ENCODE peak calls at places on chromosomes 12 and 14, in six cellular contexts. Y, S, V, Z, L and N are unnamed samples.

GRCh38 chr12:70757830-70758493 is 120.7 kb upstream of the PTPRB start:
- DNase-seq in S (no peak), Z (no peak), L (no peak), Y (no peak), V (no peak), N (no peak)

GRCh38 chr14:92513966-92514843 is 624 bp downstream of the RIN3 start:
- DNase-seq in L (peak; percentile 28), S (peak; percentile 43), Y (no peak), Z (peak; percentile 40), V (no peak), N (peak; percentile 28)

GRCh38 chr12:41514050-41514449 is 325.9 kb downstream of the PDZRN4 start:
- DNase-seq in Y (no peak), Z (no peak), L (no peak), S (no peak), V (no peak), N (no peak)

GRCh38 chr14:73180385-73180805 is 44.1 kb downstream of the PSEN1 start:
- DNase-seq in Z (no peak), L (peak; percentile 47), V (no peak), Y (no peak), S (no peak), N (no peak)

GRCh38 chr14:73751157-73751691 is 37.0 kb upstream of the PNMA1 start:
- DNase-seq in S (no peak), Y (no peak), V (no peak), L (no peak), Z (no peak), N (no peak)

GRCh38 chr14:73227812-73228781 is 9.2 kb upstream of the PAPLN start:
- DNase-seq in L (peak; percentile 92), S (no peak), Y (no peak), Z (no peak), V (peak; percentile 30), N (no peak)

GRCh38 chr12:45130881-45131281 is 80.0 kb upstream of the DBX2 start:
- DNase-seq in Z (peak; percentile 44), L (peak; percentile 77), V (peak; percentile 33), Y (no peak), S (peak; percentile 12), N (peak; percentile 35)

GRCh38 chr14:66224492-66225178 is 261.5 kb upstream of the CCDC196 start:
- DNase-seq in Z (no peak), Y (no peak), V (no peak), L (no peak), S (no peak), N (no peak)

GRCh38 chr14:29643415-29644206 is 284.0 kb downstream of the PRKD1 start:
- DNase-seq in Y (no peak), V (no peak), Z (no peak), S (no peak), L (peak; percentile 59), N (no peak)

GRCh38 chr12:54217774-54218221 is 29.0 kb upstream of the SMUG1 start:
- DNase-seq in S (no peak), Y (no peak), Z (no peak), V (no peak), L (no peak), N (no peak)

GRCh38 chr12:124919646-124920352 is 5.3 kb upstream of the UBC start:
- DNase-seq in Y (no peak), S (no peak), V (no peak), L (peak; percentile 56), Z (peak; percentile 61), N (no peak)

GRCh38 chr12:180445-180844 is 33.5 kb downstream of the SLC6A12 start:
- DNase-seq in Z (no peak), Y (no peak), V (no peak), L (peak; percentile 39), S (no peak), N (no peak)

GRCh38 chr12:14928946-14929345 is 9.4 kb downstream of the ERP27 start:
- DNase-seq in S (no peak), Y (no peak), L (no peak), Z (no peak), V (no peak), N (no peak)

GRCh38 chr12:125003021-125003420 is 9.6 kb downstream of the BRI3BP start:
- DNase-seq in Y (no peak), V (no peak), L (no peak), S (no peak), Z (no peak), N (no peak)

GRCh38 chr14:51394391-51394790 is 154.3 kb downstream of the TMX1 start:
- DNase-seq in Z (no peak), V (no peak), L (no peak), S (no peak), Y (no peak), N (no peak)

GRCh38 chr14:91154851-91155625 is 41.2 kb downstream of the DGLUCY start:
- DNase-seq in L (peak; percentile 63), Z (no peak), S (peak; percentile 56), V (no peak), Y (no peak), N (no peak)

GRCh38 chr14:33704486-33704885 is 246.4 kb downstream of the EGLN3 start:
- DNase-seq in L (no peak), Y (no peak), V (no peak), Z (no peak), S (no peak), N (no peak)

GRCh38 chr14:70665448-70666363 is 24.0 kb downstream of the TTC9 start:
- DNase-seq in Y (no peak), Z (no peak), V (peak; percentile 20), L (no peak), S (no peak), N (no peak)

GRCh38 chr12:46219892-46220655 is 48.8 kb downstream of the SLC38A1 start:
- DNase-seq in Z (peak; percentile 81), S (peak; percentile 51), V (peak; percentile 90), L (peak; percentile 73), Y (peak; percentile 71), N (peak; percentile 64)

GRCh38 chr14:56126514-56126913 is 8.3 kb downstream of the PELI2 start:
- DNase-seq in V (no peak), Y (no peak), S (no peak), L (no peak), Z (no peak), N (no peak)

GRCh38 chr14:26187996-26188605 is 409.7 kb downstream of the NOVA1 start:
- DNase-seq in Z (no peak), S (no peak), Y (no peak), V (no peak), L (no peak), N (no peak)

GRCh38 chr12:8996682-8997405 is 7.5 kb downstream of the KLRG1 start:
- DNase-seq in V (peak; percentile 10), Z (peak; percentile 51), S (no peak), L (peak; percentile 28), Y (no peak), N (no peak)

GRCh38 chr12:47791351-47791746 is 18.3 kb downstream of the SLC48A1 start:
- DNase-seq in L (no peak), Y (no peak), V (no peak), Z (no peak), S (no peak), N (no peak)

GRCh38 chr12:112419269-112420133 is 754 bp downstream of the PTPN11 start:
- DNase-seq in Y (no peak), L (peak; percentile 75), Z (no peak), S (no peak), V (peak; percentile 76), N (no peak)

GRCh38 chr12:42056130-42056529 is 88.5 kb downstream of the GXYLT1 start:
- DNase-seq in Y (no peak), V (no peak), L (no peak), S (no peak), Z (no peak), N (no peak)

GRCh38 chr14:104776961-104777807 is 18.4 kb downstream of the AKT1 start:
- DNase-seq in V (no peak), S (no peak), Z (no peak), Y (no peak), L (no peak), N (no peak)

GRCh38 chr12:112807452-112807851 is 15.9 kb downstream of the RPH3A start:
- DNase-seq in S (no peak), Z (no peak), V (no peak), Y (no peak), L (no peak), N (no peak)

GRCh38 chr12:53067074-53067992 is 11.9 kb downstream of the SPRYD3 start:
- DNase-seq in S (no peak), L (no peak), Y (no peak), Z (no peak), V (no peak), N (no peak)

GRCh38 chr14:30754778-30755177 is 119.6 kb upstream of the COCH start:
- DNase-seq in L (no peak), Z (no peak), V (no peak), S (no peak), Y (no peak), N (no peak)

GRCh38 chr14:23351681-23352505 is 794 bp downstream of the SLC22A17 start:
- DNase-seq in Y (no peak), V (no peak), S (no peak), L (no peak), Z (no peak), N (no peak)

GRCh38 chr12:68815928-68816800 is 8.2 kb downstream of the MDM2 start:
- DNase-seq in Z (no peak), V (no peak), S (no peak), L (no peak), Y (no peak), N (no peak)

GRCh38 chr12:88876867-88877266 is 296.6 kb upstream of the KITLG start:
- DNase-seq in Y (no peak), V (peak; percentile 26), L (no peak), S (no peak), Z (no peak), N (no peak)

GRCh38 chr12:65937806-65938205 is 113.5 kb downstream of the HMGA2 start:
- DNase-seq in Z (no peak), Y (no peak), V (no peak), S (no peak), L (no peak), N (no peak)

GRCh38 chr14:99938376-99938775 is 126.8 kb upstream of the EVL start:
- DNase-seq in L (no peak), Y (no peak), S (no peak), Z (no peak), V (no peak), N (no peak)

GRCh38 chr12:45966486-45966885 is 23.9 kb downstream of the SCAF11 start:
- DNase-seq in V (peak; percentile 10), Z (no peak), L (peak; percentile 77), Y (no peak), S (no peak), N (no peak)

GRCh38 chr12:27316947-27317346 is 15.7 kb upstream of the BMAL2 start:
- DNase-seq in L (no peak), Z (no peak), Y (no peak), S (no peak), V (no peak), N (no peak)